ENCODE peak calls at places on chromosomes 12 and 14, in four cellular contexts. H is mucosa of descending colon, L is ovary, P is right lobe of liver. E is an unnamed sample.

GRCh38 chr12:128825845-128826244 is 2.1 kb upstream of the SLC15A4 start:
- DNase-seq in L (no peak), H (no peak), P (no peak), E (no peak)

GRCh38 chr12:55847603-55848329 is 5.0 kb upstream of the MMP19 start:
- DNase-seq in L (peak; percentile 93), P (peak; percentile 72), H (peak; percentile 70), E (peak; percentile 78)

GRCh38 chr12:34303091-34303870 is 281.0 kb downstream of the ALG10 start:
- DNase-seq in L (no peak), H (no peak), P (no peak), E (no peak)

GRCh38 chr12:81644503-81644902 is 114.6 kb downstream of the PPFIA2 start:
- DNase-seq in P (no peak), H (peak; percentile 9), L (no peak), E (no peak)

GRCh38 chr12:113609692-113610469 is 138.2 kb upstream of the LHX5 start:
- DNase-seq in L (no peak), P (no peak), H (no peak), E (no peak)

GRCh38 chr12:94145231-94145979 is 3.0 kb upstream of the PLXNC1 start:
- DNase-seq in P (no peak), H (no peak), L (peak; percentile 51), E (peak; percentile 22)

GRCh38 chr12:6171409-6172015 is 28.7 kb upstream of the CD9 start:
- DNase-seq in H (no peak), P (no peak), L (peak; percentile 45), E (no peak)

GRCh38 chr12:20460956-20461355 is 92.6 kb downstream of the PDE3A start:
- DNase-seq in P (no peak), H (no peak), L (no peak), E (no peak)

GRCh38 chr12:43812926-43813325 is 6.8 kb upstream of the TWF1 start:
- DNase-seq in L (no peak), P (no peak), H (no peak), E (no peak)

GRCh38 chr12:59093090-59093489 is 172.8 kb upstream of the LRIG3 start:
- DNase-seq in H (no peak), L (no peak), P (no peak), E (no peak)

GRCh38 chr12:50572275-50572674 is 67.5 kb downstream of the DIP2B start:
- DNase-seq in L (no peak), P (no peak), H (no peak), E (no peak)

GRCh38 chr14:38808734-38809455 is 294.1 kb downstream of the SEC23A start:
- DNase-seq in H (peak; percentile 85), L (no peak), P (no peak), E (no peak)

GRCh38 chr12:113940357-113940756 is 25.8 kb downstream of the RBM19 start:
- DNase-seq in P (no peak), H (no peak), L (no peak), E (no peak)

GRCh38 chr12:59904874-59905521 is 309.2 kb downstream of the SLC16A7 start:
- DNase-seq in H (no peak), L (no peak), P (no peak), E (no peak)

GRCh38 chr14:54650331-54651017 is 83.5 kb downstream of the SAMD4A start:
- DNase-seq in H (peak; percentile 45), P (no peak), L (no peak), E (no peak)

GRCh38 chr14:89378119-89378518 is 38.9 kb downstream of the FOXN3 start:
- DNase-seq in H (no peak), P (no peak), L (no peak), E (peak; percentile 49)

GRCh38 chr14:59302313-59302712 is 113.8 kb downstream of the DAAM1 start:
- DNase-seq in P (no peak), H (no peak), L (no peak), E (no peak)

GRCh38 chr12:40552868-40553267 is 139.4 kb upstream of the CNTN1 start:
- DNase-seq in L (no peak), P (no peak), H (no peak), E (no peak)

GRCh38 chr12:48003226-48004038 is 844 bp downstream of the COL2A1 start:
- DNase-seq in P (no peak), L (no peak), H (no peak), E (no peak)

GRCh38 chr12:110965574-110965973 is 45.2 kb upstream of the MYL2 start:
- DNase-seq in L (no peak), H (no peak), P (no peak), E (no peak)

GRCh38 chr14:23175823-23176222 is 7.6 kb downstream of the SLC7A8 start:
- DNase-seq in P (no peak), H (no peak), L (no peak), E (no peak)

GRCh38 chr14:101252443-101253214 is 308.7 kb upstream of the DIO3 start:
- DNase-seq in L (no peak), H (no peak), P (no peak), E (no peak)

GRCh38 chr14:34035177-34035933 is 84.5 kb upstream of the EGLN3 start:
- DNase-seq in P (peak; percentile 46), H (peak; percentile 84), L (no peak), E (no peak)

GRCh38 chr12:68106160-68106559 is 53.4 kb downstream of the IFNG start:
- DNase-seq in H (no peak), L (no peak), P (no peak), E (no peak)

GRCh38 chr14:29123017-29123416 is 356.4 kb downstream of the FOXG1 start:
- DNase-seq in H (no peak), L (no peak), P (no peak), E (no peak)

GRCh38 chr12:6114476-6114870 is 10.0 kb downstream of the VWF start:
- DNase-seq in H (no peak), P (peak; percentile 29), L (no peak), E (no peak)

GRCh38 chr12:111034148-111034910 is 114.0 kb upstream of the MYL2 start:
- DNase-seq in H (no peak), L (no peak), P (no peak), E (peak; percentile 29)

GRCh38 chr12:6208140-6208539 is 7.9 kb downstream of the CD9 start:
- DNase-seq in H (no peak), L (no peak), P (no peak), E (no peak)

GRCh38 chr12:57518920-57519757 is 1.2 kb downstream of the DDIT3 start:
- DNase-seq in H (peak; percentile 37), L (peak; percentile 59), P (peak; percentile 71), E (peak; percentile 89)

GRCh38 chr14:32940066-32940651 is 1.5 kb downstream of the NPAS3 start:
- DNase-seq in P (no peak), L (no peak), H (peak; percentile 8), E (no peak)

GRCh38 chr14:56474419-56475022 is 105.1 kb upstream of the TMEM260 start:
- DNase-seq in H (peak; percentile 26), L (no peak), P (no peak), E (no peak)

GRCh38 chr12:48104531-48104930 is 1.3 kb downstream of the SENP1 start:
- DNase-seq in H (no peak), L (no peak), P (no peak), E (no peak)

GRCh38 chr14:81855007-81855406 is 321.4 kb upstream of the SEL1L start:
- DNase-seq in H (no peak), L (no peak), P (no peak), E (no peak)

DNA sequence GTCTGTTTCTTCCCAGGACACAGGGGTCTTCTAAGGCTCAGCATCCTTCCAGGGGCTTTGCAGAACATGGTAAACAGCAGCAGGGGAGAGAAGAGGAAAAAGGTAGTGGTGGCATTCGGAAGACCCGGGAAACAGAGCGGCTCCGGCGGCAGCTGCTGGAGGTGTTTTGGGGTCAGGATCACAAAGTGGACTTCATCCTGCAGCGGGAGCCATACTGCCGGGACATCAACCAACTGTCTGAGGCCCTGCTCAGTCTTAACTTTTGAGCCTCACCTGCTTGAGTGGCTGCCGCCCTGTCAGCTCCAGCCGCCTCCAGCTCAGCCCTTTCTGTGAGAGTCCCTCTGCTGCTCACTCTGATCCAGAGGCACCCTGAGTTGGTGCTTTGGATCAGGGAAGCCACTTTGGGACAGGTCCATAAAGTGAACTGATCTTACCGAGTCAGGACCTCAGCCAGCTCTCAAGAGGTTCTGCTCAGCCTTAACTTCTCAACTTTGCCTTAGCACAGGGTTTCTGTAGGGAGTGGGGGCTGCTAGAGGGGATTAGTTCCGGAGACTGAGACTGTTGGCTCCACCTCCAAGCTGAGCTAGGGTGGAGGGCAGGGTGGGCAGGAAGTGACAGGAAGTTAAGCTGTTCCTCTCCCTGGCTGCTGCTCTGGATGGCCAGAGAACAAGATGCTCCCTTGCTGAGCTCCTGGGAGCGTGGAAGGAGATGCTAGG is 5.4 kb downstream of the SDR39U1 start:
- DNase-seq in H (no peak), P (no peak), L (peak; percentile 50), E (no peak)
- H3K4me1 ChIP-seq in H (peaks cover 21% of the 10 kb centered on the region), P (no peaks in the 10 kb centered on the region), L (peaks cover 3% of the 10 kb centered on the region), E (peaks cover 3% of the 10 kb centered on the region)

DNA sequence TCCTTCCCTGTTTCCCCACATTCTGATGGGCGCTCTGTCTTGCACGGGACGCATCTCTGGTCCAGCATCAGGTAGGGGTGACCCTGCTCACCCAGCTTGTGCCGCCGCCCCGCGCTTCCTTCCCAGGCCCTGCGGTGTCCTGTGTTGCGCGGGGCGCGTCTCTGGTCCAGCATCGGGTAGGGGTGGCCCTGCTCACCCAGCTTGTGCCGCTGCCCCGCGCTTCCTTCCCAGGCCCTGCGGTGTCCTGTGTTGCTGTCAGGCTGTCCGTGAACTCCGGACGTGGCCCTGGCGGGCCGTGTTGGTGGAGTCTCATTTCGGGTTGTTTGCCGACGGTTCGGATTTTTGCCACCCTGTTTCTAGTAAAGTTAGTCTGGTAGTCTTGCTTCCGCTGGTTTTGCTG is 6.8 kb downstream of the FBRSL1 start:
- DNase-seq in L (no peak), P (no peak), H (no peak), E (no peak)
- H3K4me1 ChIP-seq in L (peaks cover 48% of the 10 kb centered on the region), P (no peaks in the 10 kb centered on the region), H (peaks cover 34% of the 10 kb centered on the region), E (peaks cover 5% of the 10 kb centered on the region)

DNA sequence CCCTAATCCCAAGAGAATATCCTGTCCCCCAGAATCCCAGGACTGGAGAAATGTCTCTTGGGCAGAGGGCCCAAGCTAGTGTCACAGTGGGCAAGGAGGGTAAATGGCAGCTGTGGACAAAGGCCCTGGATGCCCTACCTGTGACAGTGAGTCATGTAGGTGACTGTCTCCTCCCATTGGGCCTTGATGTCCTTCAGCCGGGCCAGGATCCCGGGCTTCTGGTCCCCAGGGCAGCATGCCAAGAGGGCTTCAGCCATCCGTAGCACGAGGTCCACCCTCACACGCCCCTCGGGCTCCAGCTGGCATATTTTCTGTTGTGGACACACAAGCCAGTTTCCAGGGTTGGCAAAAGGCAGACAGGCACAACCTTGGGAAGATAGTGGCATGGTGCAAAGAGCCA is 48.8 kb downstream of the SYNE3 start:
- DNase-seq in L (no peak), H (no peak), P (no peak), E (no peak)
- H3K4me1 ChIP-seq in L (peaks cover 10% of the 10 kb centered on the region), H (peaks cover 33% of the 10 kb centered on the region), P (no peaks in the 10 kb centered on the region), E (peaks cover 4% of the 10 kb centered on the region)

DNA sequence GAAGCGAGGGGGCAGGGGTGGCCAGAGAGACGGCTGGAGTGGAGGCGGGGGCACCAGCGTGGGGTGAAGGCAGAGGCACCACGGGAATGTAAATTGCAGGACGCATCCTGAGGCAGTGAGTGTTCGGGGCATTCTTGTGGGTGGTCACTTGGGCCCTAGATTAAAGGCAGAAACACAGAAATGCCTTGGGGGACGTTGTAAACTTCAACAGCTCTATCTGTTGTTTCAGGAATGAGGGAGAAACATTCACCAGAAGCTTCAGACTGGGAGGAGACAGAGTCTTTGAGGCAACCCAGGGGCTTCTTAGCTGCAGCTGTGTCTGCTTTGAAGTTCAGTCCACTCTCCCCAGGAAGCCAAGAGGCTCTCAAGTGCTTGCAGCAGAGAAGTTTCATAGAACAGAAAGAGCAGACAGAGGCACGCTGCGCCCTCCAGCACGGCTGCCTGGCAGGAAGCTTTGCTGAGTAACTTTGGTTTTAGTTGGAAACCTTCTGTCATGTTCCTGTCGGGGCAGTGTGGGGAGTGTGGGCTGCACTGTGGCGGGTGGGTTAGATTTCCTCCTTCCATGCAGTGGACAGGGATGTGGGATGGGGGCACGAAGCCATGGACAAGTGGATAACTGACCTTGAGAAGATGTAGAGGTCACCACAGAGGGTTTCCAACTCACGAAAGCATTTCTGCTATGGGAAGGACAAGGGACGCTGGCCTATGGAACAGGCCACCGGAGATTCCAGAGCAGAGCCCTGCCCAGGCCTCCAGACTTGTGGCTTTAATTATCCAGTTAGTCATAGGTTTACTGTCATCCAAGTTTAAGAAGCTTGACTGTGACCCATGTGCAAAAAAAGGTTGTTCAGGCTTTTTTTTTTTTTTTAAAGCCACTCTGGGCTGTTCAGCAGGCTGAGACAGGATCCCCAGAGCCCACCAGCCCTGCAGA is 107.6 kb downstream of the ARF6 start:
- DNase-seq in P (peak; percentile 53), H (peak; percentile 72), L (peak; percentile 62), E (peak; percentile 43)
- H3K4me1 ChIP-seq in P (no peaks in the 10 kb centered on the region), H (peaks cover 53% of the 10 kb centered on the region), L (peaks cover 4% of the 10 kb centered on the region), E (peaks cover 28% of the 10 kb centered on the region)